ENCODE peak calls at places on chromosomes 5 and 9, in six cellular contexts. F is upper lobe of left lung; E is CD8-positive, alpha-beta T cell; O is anterior cingulate cortex; C is stimulated activated CD8-positive, alpha-beta memory T cell treated with anti-CD3 and anti-CD28 coated beads, Interleukin-12 subunit alpha, Interleukin-12 subunit beta, amount 100 ng/mL, for 1 hour; Y is chondrocyte. G is an unnamed sample.

GRCh38 chr5:2269656-2270055 is 386.9 kb upstream of the IRX4 start:
- DNase-seq in Y (no peak), E (no peak), C (no peak), F (no peak), O (no peak), G (no peak)

GRCh38 chr9:114098021-114098659 is 952 bp downstream of the KIF12 start:
- DNase-seq in F (peak), Y (peak), E (no peak), C (no peak), O (no peak), G (no peak)

GRCh38 chr9:77707696-77708095 is 59.6 kb upstream of the GNA14 start:
- DNase-seq in F (no peak), O (no peak), Y (no peak), C (no peak), E (no peak), G (peak)

GRCh38 chr9:77864096-77864889 is 167.3 kb downstream of the GNAQ start:
- DNase-seq in E (no peak), F (no peak), C (no peak), Y (no peak), O (no peak), G (peak)

GRCh38 chr5:118060833-118061232 is 927.5 kb downstream of the DTWD2 start:
- DNase-seq in F (no peak), Y (no peak), C (no peak), O (no peak), E (no peak), G (no peak)

GRCh38 chr9:18891946-18892670 is 140.9 kb downstream of the SAXO1 start:
- DNase-seq in F (peak), Y (no peak), C (no peak), O (no peak), E (no peak), G (no peak)

GRCh38 chr5:84715087-84715486 is 330.4 kb upstream of the EDIL3 start:
- DNase-seq in O (no peak), C (no peak), Y (no peak), E (no peak), F (no peak), G (peak)

GRCh38 chr5:76742586-76742985 is 26.7 kb downstream of the F2R start:
- DNase-seq in Y (no peak), C (no peak), E (no peak), O (no peak), F (no peak), G (peak)

GRCh38 chr5:92678576-92679105 is 902.4 kb downstream of the NR2F1-AS1 start:
- DNase-seq in E (no peak), C (no peak), Y (no peak), F (no peak), O (no peak), G (no peak)

GRCh38 chr9:126146254-126147145 is 180.1 kb upstream of the MVB12B start:
- DNase-seq in Y (peak), C (no peak), E (no peak), O (no peak), F (no peak), G (no peak)

GRCh38 chr9:95073042-95073607 is 244.4 kb downstream of the FANCC start:
- DNase-seq in O (no peak), F (no peak), E (no peak), Y (no peak), C (no peak), G (no peak)

GRCh38 chr5:160260881-160261815 is 31.8 kb downstream of the FABP6 start:
- DNase-seq in Y (no peak), E (no peak), C (no peak), F (no peak), O (no peak), G (peak)

GRCh38 chr5:51960617-51961115 is 577.4 kb downstream of the ISL1 start:
- DNase-seq in F (no peak), O (no peak), Y (no peak), C (no peak), E (no peak), G (no peak)

GRCh38 chr5:1526681-1527131 is 2.9 kb upstream of the LPCAT1 start:
- DNase-seq in C (no peak), O (no peak), F (peak), E (no peak), Y (peak), G (no peak)